ENCODE peak calls at places on chromosomes 5 and 9, in eight cellular contexts. Y is uterus, C is PC-3, T is RWPE2, H is mammary epithelial cell, K is astrocyte, Z is dorsolateral prefrontal cortex, X is sigmoid colon. I is an unnamed sample. For H3K27me3, the result is how much of the 10 kb centered on the place peaks cover.

GRCh38 chr9:2157277-2158105 is 142.3 kb downstream of the SMARCA2 start:
- DNase-seq in Y (peak), C (peak), T (no peak), H (peak), K (peak), Z (peak), X (no peak), I (no peak)

GRCh38 chr9:109908459-109909390 is 128.7 kb downstream of the PALM2AKAP2 start:
- DNase-seq in Y (no peak), C (no peak), T (no peak), H (no peak), K (peak), Z (no peak), X (no peak), I (no peak)

GRCh38 chr5:6583049-6583880 is 49.6 kb downstream of the NSUN2 start:
- DNase-seq in Y (peak), C (no peak), T (no peak), H (no peak), K (no peak), Z (no peak), X (no peak), I (no peak)

GRCh38 chr9:113528088-113528487 is 64.6 kb downstream of the RGS3 start:
- DNase-seq in Y (no peak), C (no peak), T (peak), H (peak), K (no peak), Z (no peak), X (peak), I (no peak)

GRCh38 chr5:110055301-110055700 is 365.6 kb downstream of the MAN2A1 start:
- DNase-seq in Y (no peak), C (no peak), T (no peak), H (peak), K (peak), Z (no peak), X (no peak), I (no peak)

GRCh38 chr5:56328753-56329560 is 95.8 kb upstream of the ANKRD55 start:
- DNase-seq in Y (no peak), C (peak), T (no peak), H (peak), K (peak), Z (no peak), X (no peak), I (no peak)

GRCh38 chr9:92637331-92637730 is 32.6 kb downstream of the IPPK start:
- DNase-seq in Y (no peak), C (no peak), T (no peak), H (no peak), K (no peak), Z (peak), X (peak), I (no peak)

GRCh38 chr9:110254500-110254899 is 1.8 kb downstream of the TXN start:
- DNase-seq in Y (no peak), C (no peak), T (no peak), H (no peak), K (no peak), Z (no peak), X (no peak), I (no peak)

GRCh38 chr9:20732118-20732517 is 48.1 kb downstream of the FOCAD start:
- DNase-seq in Y (no peak), C (peak), T (no peak), H (peak), K (peak), Z (no peak), X (no peak), I (no peak)

GRCh38 chr9:126499005-126499910 is 114.5 kb upstream of the LMX1B start:
- DNase-seq in Y (peak), C (peak), T (peak), H (peak), K (no peak), Z (no peak), X (peak), I (no peak)

GRCh38 chr9:133221177-133221809 is 12.2 kb upstream of the OBP2B start:
- DNase-seq in Y (no peak), C (no peak), T (no peak), H (no peak), K (no peak), Z (no peak), X (peak), I (no peak)

GRCh38 chr9:90857855-90858254 is 56.2 kb downstream of the SYK start:
- DNase-seq in Y (no peak), C (no peak), T (no peak), H (no peak), K (no peak), Z (no peak), X (no peak), I (no peak)

GRCh38 chr9:98120476-98120875 is 1.5 kb upstream of the TRIM14 start:
- DNase-seq in Y (no peak), C (no peak), T (peak), H (no peak), K (no peak), Z (no peak), X (no peak), I (no peak)

GRCh38 chr5:5351288-5352089 is 71.0 kb upstream of the ICE1 start:
- DNase-seq in Y (no peak), C (peak), T (peak), H (peak), K (peak), Z (no peak), X (no peak), I (no peak)

GRCh38 chr5:51380603-51381207 is 2.5 kb upstream of the ISL1 start:
- DNase-seq in Y (no peak), C (peak), T (no peak), H (no peak), K (no peak), Z (no peak), X (no peak), I (no peak)

GRCh38 chr5:10607666-10608442 is 44.0 kb downstream of the ANKRD33B start:
- DNase-seq in Y (peak), C (no peak), T (no peak), H (no peak), K (peak), Z (no peak), X (peak), I (no peak)

GRCh38 chr5:11494340-11494739 is 409.9 kb downstream of the CTNND2 start:
- DNase-seq in Y (no peak), C (peak), T (no peak), H (no peak), K (no peak), Z (no peak), X (no peak), I (no peak)

GRCh38 chr5:74865293-74865798 is 841 bp downstream of the FAM169A start:
- DNase-seq in Y (no peak), C (peak), T (no peak), H (no peak), K (no peak), Z (no peak), X (no peak), I (no peak)

GRCh38 chr5:154240595-154240994 is 50.1 kb downstream of the GALNT10 start:
- DNase-seq in Y (no peak), C (no peak), T (no peak), H (no peak), K (no peak), Z (no peak), X (no peak), I (no peak)

GRCh38 chr9:28538132-28538531 is 964.9 kb upstream of the C9orf72 start:
- DNase-seq in Y (no peak), C (no peak), T (no peak), H (no peak), K (no peak), Z (no peak), X (no peak), I (no peak)

GRCh38 chr5:57028166-57028565 is 76.2 kb upstream of the MIER3 start:
- DNase-seq in Y (no peak), C (no peak), T (no peak), H (no peak), K (no peak), Z (no peak), X (no peak), I (no peak)

GRCh38 chr5:56740000-56740399 is 75.3 kb upstream of the MAP3K1 start:
- DNase-seq in Y (no peak), C (no peak), T (no peak), H (no peak), K (no peak), Z (no peak), X (no peak), I (no peak)

GRCh38 chr5:56449071-56449470 is 215.9 kb upstream of the ANKRD55 start:
- DNase-seq in Y (no peak), C (no peak), T (no peak), H (no peak), K (no peak), Z (no peak), X (no peak), I (no peak)

GRCh38 chr9:34451545-34451944 is 6.8 kb downstream of the FAM219A start:
- DNase-seq in Y (no peak), C (no peak), T (no peak), H (peak), K (peak), Z (no peak), X (no peak), I (no peak)

GRCh38 chr5:16884595-16884994 is 51.5 kb downstream of the MYO10 start:
- DNase-seq in Y (no peak), C (peak), T (no peak), H (no peak), K (no peak), Z (no peak), X (no peak), I (no peak)
- H3K27me3 ChIP-seq in Y (under half), C (under half), T (under half), H (under half), K (under half), Z (under half), X (under half), I (under half)

GRCh38 chr9:116020801-116021200 is 132.8 kb upstream of the PAPPA start:
- DNase-seq in Y (no peak), C (peak), T (no peak), H (peak), K (no peak), Z (no peak), X (no peak), I (no peak)
- TF ChIP-seq CTCF in Y (no peak), C (no peak), T (no peak), H (no peak), K (no peak), Z (no peak), X (no peak), I (no peak)

GRCh38 chr9:122218070-122218884 is 10.5 kb downstream of the LHX6 start:
- DNase-seq in Y (no peak), C (peak), T (no peak), H (no peak), K (no peak), Z (no peak), X (no peak), I (no peak)

GRCh38 chr9:122217640-122218039 is 11.1 kb downstream of the LHX6 start:
- DNase-seq in Y (no peak), C (peak), T (no peak), H (no peak), K (no peak), Z (no peak), X (no peak), I (no peak)

GRCh38 chr9:122216138-122216797 is 12.5 kb downstream of the LHX6 start:
- DNase-seq in Y (no peak), C (no peak), T (no peak), H (no peak), K (no peak), Z (no peak), X (no peak), I (no peak)

GRCh38 chr9:122215663-122216062 is 13.1 kb downstream of the LHX6 start:
- DNase-seq in Y (no peak), C (no peak), T (no peak), H (no peak), K (no peak), Z (no peak), X (no peak), I (no peak)

GRCh38 chr9:122216798-122217418 is 11.8 kb downstream of the LHX6 start:
- DNase-seq in Y (no peak), C (no peak), T (no peak), H (no peak), K (no peak), Z (no peak), X (no peak), I (no peak)
- H3K4me3 ChIP-seq in Y (no peak), C (no peak), T (no peak), H (no peak), K (no peak), Z (no peak), X (no peak), I (no peak)

DNA sequence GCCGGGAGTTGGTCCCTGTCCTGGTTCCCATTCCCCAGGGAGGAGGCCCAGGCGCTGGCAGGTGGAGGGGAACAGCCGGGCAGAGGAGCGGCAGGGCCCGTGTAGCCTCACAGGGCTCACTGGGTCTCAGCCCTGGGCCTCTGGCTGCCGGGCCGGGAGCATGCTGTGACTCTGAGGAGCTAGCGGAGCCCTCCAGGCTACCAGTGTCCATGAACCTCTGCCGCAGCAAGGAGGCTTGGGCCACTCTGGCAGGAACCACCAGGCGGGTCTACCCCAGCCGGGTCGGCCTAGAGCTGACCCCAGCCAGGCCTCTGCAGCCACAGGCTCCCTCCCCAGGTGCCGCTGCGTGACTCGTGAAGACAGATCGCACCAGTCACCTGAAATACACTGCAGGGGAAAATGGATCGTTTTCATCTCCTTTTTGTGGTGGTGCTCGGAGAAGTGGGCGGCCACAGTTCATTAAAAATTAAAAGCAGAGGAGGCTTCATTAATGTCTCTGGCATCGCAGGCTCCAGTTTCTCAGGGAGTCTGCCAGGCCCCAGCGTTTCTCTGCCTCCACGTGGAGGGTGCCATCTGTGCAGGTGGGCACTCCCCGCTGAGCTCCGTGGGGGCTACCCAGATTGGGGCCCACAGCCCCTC is 43.8 kb downstream of the KCNT1 start:
- DNase-seq in Y (no peak), C (no peak), T (no peak), H (no peak), K (no peak), Z (no peak), X (no peak), I (no peak)
- H3K27me3 ChIP-seq in Y (under half), C (under half), T (under half), H (under half), K (under half), Z (under half), X (under half), I (under half)

DNA sequence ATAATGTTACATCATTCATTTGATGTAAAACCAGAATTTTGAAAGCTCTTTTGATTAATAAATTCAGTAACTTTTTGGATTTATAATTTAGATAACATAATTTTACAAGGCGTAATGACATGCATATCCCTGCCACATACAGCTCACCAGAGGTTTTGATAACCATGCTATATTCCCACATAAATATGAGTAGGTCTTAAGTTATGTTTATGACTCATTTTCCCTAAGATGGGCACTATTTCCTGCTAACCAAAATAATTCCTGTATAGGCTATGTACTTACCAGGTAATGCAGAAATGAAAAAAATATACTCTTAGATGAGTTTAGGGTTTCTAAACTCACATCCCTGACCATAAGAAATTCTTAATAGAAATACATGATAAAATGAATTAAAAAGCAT is 93.9 kb upstream of the EDIL3 start:
- DNase-seq in Y (no peak), C (peak), T (no peak), H (peak), K (peak), Z (no peak), X (no peak), I (no peak)
- TF ChIP-seq CTCF in Y (no peak), C (no peak), T (no peak), H (no peak), K (no peak), Z (no peak), X (no peak), I (no peak)

GRCh38 chr5:125484272-125485002 is 738.0 kb upstream of the ZNF608 start:
- DNase-seq in Y (peak), C (peak), T (peak), H (peak), K (peak), Z (peak), X (peak), I (no peak)
- H3K4me3 ChIP-seq in Y (no peak), C (peak), T (no peak), H (peak), K (peak), Z (no peak), X (no peak), I (no peak)

DNA sequence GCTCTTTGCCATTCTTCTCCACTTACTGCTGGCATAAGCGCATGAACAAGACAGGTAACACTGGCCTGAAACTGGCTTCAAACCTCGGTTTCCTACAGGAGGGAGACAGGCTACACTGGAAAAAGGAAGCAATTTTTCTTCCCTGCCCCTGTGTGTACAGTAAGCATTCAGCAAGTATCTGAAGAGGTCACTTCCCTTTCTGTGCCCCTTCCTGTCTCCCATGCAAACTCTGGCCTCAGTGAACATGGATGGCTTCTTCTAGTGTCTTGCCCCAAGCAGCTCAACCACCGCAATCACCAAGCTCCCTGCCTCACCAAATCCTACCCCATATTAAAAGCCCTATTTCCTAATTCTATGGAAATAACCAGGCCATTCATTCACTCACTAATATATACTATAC is 42.4 kb downstream of the SERINC5 start:
- DNase-seq in Y (no peak), C (no peak), T (no peak), H (no peak), K (no peak), Z (no peak), X (no peak), I (no peak)
- H3K27me3 ChIP-seq in Y (under half), C (under half), T (under half), H (under half), K (under half), Z (under half), X (under half), I (under half)

I was measured in BJ.